ENCODE peak calls at places on chromosomes 4 and X, in five cellular contexts. U, Z, T, K and I are unnamed samples.
A peak's percentile ranks its signal among the peaks of the same experiment; 100 is the strongest.

GRCh38 chr4:183098080-183098722 is 856 bp upstream of the WWC2 start:
- DNase-seq in U (peak; percentile 35), Z (peak; percentile 88), T (no peak), K (no peak), I (peak; percentile 8)

GRCh38 chr4:142683997-142684396 is 162.1 kb downstream of the INPP4B start:
- DNase-seq in U (no peak), Z (no peak), T (no peak), K (no peak), I (no peak)

GRCh38 chr4:22019676-22020075 is 71.1 kb upstream of the KCNIP4 start:
- DNase-seq in U (no peak), Z (no peak), T (no peak), K (no peak), I (no peak)

GRCh38 chrX:31508338-31508737 is 436.5 kb upstream of the FTHL17 start:
- DNase-seq in U (no peak), Z (no peak), T (no peak), K (no peak), I (no peak)

GRCh38 chrX:130726661-130727060 is 176.3 kb downstream of the ENOX2 start:
- DNase-seq in U (no peak), Z (no peak), T (no peak), K (peak; percentile 64), I (no peak)

GRCh38 chr4:80153800-80154546 is 43.3 kb upstream of the PRDM8 start:
- DNase-seq in U (no peak), Z (no peak), T (peak; percentile 15), K (no peak), I (no peak)

GRCh38 chr4:147480891-147481576 is at the start of gene EDNRA:
- DNase-seq in U (peak; percentile 36), Z (no peak), T (no peak), K (no peak), I (no peak)

GRCh38 chr4:1950369-1950768 is 58.4 kb downstream of the NELFA start:
- DNase-seq in U (no peak), Z (no peak), T (no peak), K (no peak), I (no peak)

GRCh38 chr4:27000820-27001219 is 140.2 kb downstream of the STIM2 start:
- DNase-seq in U (no peak), Z (no peak), T (peak; percentile 58), K (no peak), I (no peak)

GRCh38 chr4:56689661-56690060 is 8.6 kb upstream of the HOPX start:
- DNase-seq in U (no peak), Z (no peak), T (no peak), K (no peak), I (no peak)

GRCh38 chrX:43141885-43142284 is 363.9 kb upstream of the PPP1R2C start:
- DNase-seq in U (no peak), Z (no peak), T (no peak), K (no peak), I (no peak)

GRCh38 chr4:151771664-151772063 is 10.9 kb upstream of the GATB start:
- DNase-seq in U (no peak), Z (no peak), T (no peak), K (no peak), I (no peak)

GRCh38 chr4:138196153-138196552 is 46.0 kb downstream of the SLC7A11 start:
- DNase-seq in U (no peak), Z (no peak), T (no peak), K (no peak), I (no peak)

GRCh38 chr4:123250843-123251242 is 145.8 kb upstream of the SPRY1 start:
- DNase-seq in U (no peak), Z (no peak), T (no peak), K (no peak), I (no peak)

GRCh38 chr4:113026556-113026955 is 22.9 kb upstream of the ANK2 start:
- DNase-seq in U (no peak), Z (no peak), T (no peak), K (no peak), I (no peak)

GRCh38 chr4:112327950-112328349 is 30.8 kb downstream of the ALPK1 start:
- DNase-seq in U (peak; percentile 58), Z (peak; percentile 62), T (peak; percentile 78), K (peak; percentile 39), I (no peak)

GRCh38 chrX:47572773-47573333 is 9.4 kb upstream of the TIMP1 start:
- DNase-seq in U (no peak), Z (no peak), T (no peak), K (no peak), I (no peak)
- H3K27ac ChIP-seq in U (peak overlapping the region; percentile 57), Z (no peak overlapping the region), T (no peak overlapping the region), K (no peak overlapping the region), I (no peak overlapping the region)

GRCh38 chrX:9482408-9482807 is 17.6 kb downstream of the TBL1X start:
- DNase-seq in U (no peak), Z (no peak), T (no peak), K (no peak), I (no peak)
- H3K4me1 ChIP-seq in U (no peaks in the 10 kb centered on the region), Z (no peaks in the 10 kb centered on the region), T (no peaks in the 10 kb centered on the region), K (no peaks in the 10 kb centered on the region), I (peaks cover 10% of the 10 kb centered on the region)

GRCh38 chrX:47817897-47818296 is 18.8 kb upstream of the ZNF81 start:
- DNase-seq in U (no peak), Z (no peak), T (no peak), K (no peak), I (no peak)

GRCh38 chrX:47817421-47817820 is 19.3 kb upstream of the ZNF81 start:
- DNase-seq in U (no peak), Z (no peak), T (no peak), K (no peak), I (no peak)

GRCh38 chrX:47814853-47815252 is 21.8 kb upstream of the ZNF81 start:
- DNase-seq in U (no peak), Z (no peak), T (no peak), K (no peak), I (no peak)

GRCh38 chrX:47815901-47816845 is 20.5 kb upstream of the ZNF81 start:
- DNase-seq in U (no peak), Z (no peak), T (no peak), K (no peak), I (no peak)
- H3K27ac ChIP-seq in U (no peak overlapping the region), Z (no peak overlapping the region), T (no peak overlapping the region), K (no peak overlapping the region), I (no peak overlapping the region)

GRCh38 chr4:24582235-24582863 is 2.0 kb downstream of the DHX15 start:
- DNase-seq in U (no peak), Z (no peak), T (peak; percentile 9), K (no peak), I (no peak)
- H3K4me1 ChIP-seq in U (no peaks in the 10 kb centered on the region), Z (peaks cover 64% of the 10 kb centered on the region), T (peaks cover 45% of the 10 kb centered on the region), K (peaks cover 24% of the 10 kb centered on the region), I (peaks cover 30% of the 10 kb centered on the region)

GRCh38 chr4:75919914-75920313 is 17.7 kb upstream of the PPEF2 start:
- DNase-seq in U (no peak), Z (no peak), T (no peak), K (no peak), I (no peak)

GRCh38 chr4:75920327-75920726 is 18.1 kb upstream of the PPEF2 start:
- DNase-seq in U (no peak), Z (no peak), T (no peak), K (no peak), I (no peak)

GRCh38 chr4:75924309-75924708 is 16.5 kb downstream of the NAAA start:
- DNase-seq in U (no peak), Z (no peak), T (no peak), K (no peak), I (no peak)

GRCh38 chr4:75922588-75922987 is 18.2 kb downstream of the NAAA start:
- DNase-seq in U (no peak), Z (no peak), T (no peak), K (no peak), I (no peak)

DNA sequence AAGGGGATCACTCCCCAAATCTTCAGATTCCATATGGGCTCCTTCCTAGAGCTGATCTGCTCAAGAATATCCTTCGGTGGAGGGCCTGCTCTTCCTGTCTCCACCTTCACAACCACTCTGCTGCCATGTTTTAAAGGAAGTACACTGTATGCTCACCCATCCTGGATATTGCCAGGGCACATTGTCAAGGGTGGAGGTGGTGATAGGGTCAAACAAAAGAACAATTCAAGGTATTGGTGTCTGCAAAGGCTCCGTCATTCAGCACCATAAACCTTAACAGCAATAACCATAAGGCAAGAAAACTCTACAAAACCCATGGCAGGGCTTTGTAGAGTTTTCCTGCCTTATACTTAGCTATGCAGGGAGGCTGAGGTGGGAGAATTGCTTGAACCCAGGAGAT is 18.9 kb downstream of the NAAA start:
- DNase-seq in U (no peak), Z (no peak), T (no peak), K (no peak), I (no peak)
- H3K27ac ChIP-seq in U (no peak overlapping the region), Z (no peak overlapping the region), T (no peak overlapping the region), K (no peak overlapping the region), I (no peak overlapping the region)

DNA sequence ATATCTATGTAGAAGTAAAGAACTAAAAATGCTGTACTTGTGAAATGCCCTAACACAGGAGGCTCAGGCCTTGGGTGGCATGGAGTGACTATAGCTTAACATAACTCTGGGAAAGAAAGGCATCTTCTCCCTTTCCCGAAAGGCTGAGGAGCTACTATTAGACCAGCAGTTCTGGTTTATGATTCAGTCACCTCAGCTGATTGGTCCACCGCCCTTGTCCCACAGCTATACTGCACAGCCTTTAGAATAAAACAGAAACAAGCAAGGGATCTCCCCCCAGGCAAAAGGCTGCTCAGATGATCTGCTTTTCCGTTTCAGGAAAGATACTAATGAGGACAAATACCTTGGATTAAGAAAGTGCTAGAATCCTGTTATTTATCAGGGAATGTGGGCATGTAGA is 171.3 kb downstream of the SNCA start:
- DNase-seq in U (no peak), Z (no peak), T (no peak), K (no peak), I (no peak)
- H3K4me1 ChIP-seq in U (peaks cover 5% of the 10 kb centered on the region), Z (no peaks in the 10 kb centered on the region), T (no peaks in the 10 kb centered on the region), K (no peaks in the 10 kb centered on the region), I (no peaks in the 10 kb centered on the region)

GRCh38 chrX:85114776-85115175 is 111.1 kb downstream of the APOOL start:
- DNase-seq in U (no peak), Z (no peak), T (no peak), K (no peak), I (no peak)
- H3K27ac ChIP-seq in U (no peak overlapping the region), Z (no peak overlapping the region), T (no peak overlapping the region), K (no peak overlapping the region), I (no peak overlapping the region)